ENCODE peak calls at places on chromosomes 11 and 22, in eight cellular contexts. K, S, L, H, C, F, R and Y are unnamed samples.

GRCh38 chr22:35959121-35959800 is 69.4 kb downstream of the RBFOX2 start:
- DNase-seq in K (no peak), C (no peak), S (no peak), R (no peak), H (no peak), F (no peak), L (no peak), Y (no peak)

GRCh38 chr22:29443861-29444431 is 5.6 kb downstream of the RFPL1 start:
- DNase-seq in C (no peak), F (no peak), K (no peak), H (no peak), S (no peak), R (no peak), L (no peak), Y (no peak)

GRCh38 chr11:103266167-103266831 is 157.1 kb downstream of the DYNC2H1 start:
- DNase-seq in S (no peak), K (no peak), F (no peak), R (no peak), L (no peak), H (no peak), C (no peak), Y (no peak)

GRCh38 chr11:122367809-122368231 is 251.8 kb upstream of the BLID start:
- DNase-seq in K (peak), L (peak), C (no peak), H (peak), S (no peak), F (no peak), R (peak), Y (peak)

GRCh38 chr11:105769627-105770026 is 159.8 kb downstream of the GRIA4 start:
- DNase-seq in R (no peak), K (no peak), C (no peak), F (no peak), L (no peak), S (no peak), H (no peak), Y (no peak)

GRCh38 chr22:40325315-40325714 is 21.0 kb upstream of the ADSL start:
- DNase-seq in F (no peak), S (no peak), K (no peak), L (no peak), C (no peak), H (no peak), R (no peak), Y (no peak)

GRCh38 chr22:49208003-49208402 is 619.7 kb downstream of the BRD1 start:
- DNase-seq in R (no peak), S (no peak), F (no peak), C (no peak), L (no peak), H (no peak), K (no peak), Y (no peak)

GRCh38 chr22:47032091-47032943 is 269.9 kb downstream of the TBC1D22A start:
- DNase-seq in F (no peak), H (peak), R (peak), C (no peak), S (no peak), L (no peak), K (no peak), Y (no peak)

DNA sequence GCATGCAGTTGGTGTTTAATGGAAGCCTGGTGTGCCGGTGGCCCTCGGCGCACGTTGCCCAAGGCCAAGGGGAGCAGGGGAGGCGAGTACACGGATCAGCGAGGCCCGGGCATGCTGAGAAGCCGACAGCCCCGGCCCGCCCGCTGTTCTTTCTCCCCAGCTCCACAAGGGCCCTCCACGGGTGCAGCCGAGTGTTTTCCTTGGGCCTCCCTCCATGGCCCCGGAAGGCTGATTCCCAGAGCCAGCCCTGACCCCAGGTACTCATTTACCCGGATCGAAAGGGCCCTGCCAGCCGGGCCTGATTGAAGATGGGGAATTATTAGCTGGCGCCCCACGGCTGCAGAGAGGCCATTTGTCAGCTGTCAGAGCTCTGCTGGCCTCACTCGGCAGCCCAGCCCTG is 53.1 kb downstream of the WNT7B start:
- DNase-seq in L (no peak), H (peak), F (no peak), S (no peak), C (no peak), K (no peak), R (no peak), Y (no peak)
- H3K4me3 ChIP-seq in L (no peak), H (no peak), F (no peak), S (no peak), C (no peak), K (no peak), R (no peak), Y (no peak)

GRCh38 chr11:132125855-132126841 is 755.7 kb downstream of the NTM start:
- DNase-seq in S (no peak), L (no peak), C (no peak), H (no peak), K (peak), F (no peak), R (no peak), Y (peak)
- H3K4me3 ChIP-seq in S (peak), L (no peak), C (peak), H (no peak), K (peak), F (no peak), R (no peak), Y (peak)

GRCh38 chr11:61899146-61899841 is 7.9 kb upstream of the FADS3 start:
- DNase-seq in K (peak), S (no peak), C (no peak), F (peak), L (peak), H (peak), R (peak), Y (peak)
- H3K4me3 ChIP-seq in K (no peak), S (no peak), C (no peak), F (no peak), L (no peak), H (no peak), R (no peak), Y (no peak)

DNA sequence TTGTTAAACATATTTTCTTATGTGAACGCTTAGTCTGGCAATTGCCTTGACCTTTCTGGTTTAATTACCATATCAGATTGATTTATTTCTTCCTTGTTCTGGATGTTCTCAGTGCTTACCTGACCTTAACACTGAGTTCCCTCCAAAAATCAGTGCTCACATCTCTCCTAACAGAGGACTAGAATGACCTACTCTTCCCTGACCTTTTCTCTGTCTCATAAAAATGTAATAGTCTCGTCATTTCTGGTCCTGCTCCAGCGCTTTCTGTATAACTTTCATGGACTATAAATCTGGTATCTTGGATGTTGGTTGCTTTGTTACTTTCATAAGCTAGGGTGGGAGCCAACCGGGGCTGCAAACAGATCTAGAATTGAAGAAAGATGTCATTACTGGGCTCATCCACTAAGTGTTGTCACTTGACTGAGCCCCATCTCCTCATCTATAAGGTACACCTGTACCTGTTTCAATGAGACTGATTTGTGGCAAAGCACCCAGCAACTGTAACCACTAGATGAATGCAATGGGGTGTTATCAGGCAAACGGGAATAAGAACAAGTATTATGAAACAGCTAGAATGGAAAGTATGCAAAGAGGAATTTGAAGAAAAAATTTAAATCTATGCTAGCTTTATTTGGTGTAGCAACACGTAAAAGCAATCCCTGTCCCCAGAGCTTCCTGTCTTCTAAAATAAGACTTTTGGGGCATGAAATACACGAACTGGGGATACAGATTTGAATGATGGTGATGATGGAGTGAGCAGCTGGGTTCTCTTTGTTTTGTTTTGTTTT is 2.4 kb downstream of the FADS2 start:
- DNase-seq in S (no peak), H (no peak), L (peak), C (no peak), R (no peak), K (peak), F (no peak), Y (no peak)
- H3K4me3 ChIP-seq in S (peak), H (no peak), L (no peak), C (peak), R (no peak), K (peak), F (peak), Y (peak)

DNA sequence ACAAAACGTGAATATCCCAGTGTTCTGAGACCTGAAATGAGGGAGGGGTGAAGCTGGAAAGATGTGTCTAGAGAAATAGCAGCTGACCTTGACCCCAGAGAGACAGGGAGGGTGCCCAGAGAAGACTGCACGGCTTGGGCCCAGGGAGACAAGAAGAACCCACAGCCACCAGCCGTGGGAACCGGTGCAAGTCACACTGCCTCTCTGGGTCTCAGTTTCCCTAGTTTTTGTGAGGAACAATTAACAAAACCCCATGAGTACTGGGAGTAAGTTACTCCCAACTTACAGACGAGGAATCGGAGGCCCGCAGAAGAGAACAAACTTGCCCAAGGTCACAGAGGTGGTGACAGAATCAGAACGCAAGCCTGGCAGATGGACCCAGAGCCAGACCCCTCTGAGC is 19.2 kb downstream of the TNKS1BP1 start:
- DNase-seq in F (no peak), H (no peak), K (no peak), C (no peak), S (no peak), L (no peak), R (no peak), Y (no peak)
- H3K4me3 ChIP-seq in F (no peak), H (no peak), K (no peak), C (no peak), S (no peak), L (no peak), R (no peak), Y (no peak)

GRCh38 chr22:26484360-26484706 is 656 bp downstream of the SRRD start:
- DNase-seq in S (no peak), L (no peak), H (no peak), R (no peak), K (no peak), F (no peak), C (no peak), Y (no peak)
- H3K4me3 ChIP-seq in S (peak), L (peak), H (peak), R (peak), K (peak), F (peak), C (peak), Y (peak)

DNA sequence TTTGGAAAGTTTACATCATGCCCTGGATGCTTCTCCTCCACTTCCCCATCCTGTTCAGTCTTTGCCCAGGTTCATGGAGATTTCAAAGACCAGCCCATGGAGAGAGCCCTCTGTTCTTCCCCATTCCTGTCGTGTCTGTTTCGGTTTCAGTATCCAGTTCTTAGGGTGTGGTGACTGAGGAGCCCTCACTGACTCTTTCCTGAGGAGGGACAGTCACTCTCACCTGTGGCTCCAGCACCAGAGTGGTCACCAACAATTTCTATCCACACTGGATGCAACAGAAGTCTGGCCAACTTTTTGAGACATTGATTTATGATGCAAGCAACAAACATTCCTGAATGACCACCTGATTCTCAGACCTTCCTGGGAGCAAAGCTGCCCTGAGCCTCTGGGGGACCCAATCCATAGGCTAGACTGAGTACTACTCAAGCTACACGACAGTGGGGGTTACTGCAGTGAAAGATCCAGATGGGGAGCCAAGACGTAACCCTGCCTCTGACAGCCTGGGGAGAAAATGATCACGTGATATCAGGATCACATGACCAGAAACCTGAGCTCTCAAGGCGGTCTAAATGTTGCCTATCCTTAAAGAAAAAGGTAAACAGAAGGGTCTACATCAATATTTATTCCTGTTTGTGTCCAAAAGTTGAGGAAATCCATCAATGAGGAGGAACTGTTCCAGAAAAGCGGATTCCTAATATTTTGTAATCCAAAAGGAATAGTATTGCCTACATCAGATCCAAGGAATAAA is 76.2 kb upstream of the VPREB1 start:
- DNase-seq in C (no peak), H (peak), S (no peak), K (peak), L (no peak), F (peak), R (no peak), Y (peak)
- H3K4me3 ChIP-seq in C (peak), H (no peak), S (no peak), K (no peak), L (no peak), F (peak), R (peak), Y (peak)

GRCh38 chr11:58316142-58316541 is 42.7 kb downstream of the OR5B17 start:
- DNase-seq in L (no peak), R (no peak), S (no peak), F (no peak), C (no peak), H (no peak), K (peak), Y (no peak)
- H3K4me3 ChIP-seq in L (no peak), R (no peak), S (no peak), F (no peak), C (no peak), H (no peak), K (no peak), Y (no peak)

GRCh38 chr11:64037027-64037633 is 1.4 kb downstream of the FLRT1 start:
- DNase-seq in K (no peak), L (no peak), S (no peak), C (no peak), R (no peak), F (no peak), H (no peak), Y (no peak)
- H3K4me3 ChIP-seq in K (no peak), L (peak), S (no peak), C (peak), R (no peak), F (no peak), H (no peak), Y (peak)